ENCODE peak calls at places on chromosome 4, in four cellular contexts. Z is GM13977, L is natural killer cell, H is fibroblast of the aortic adventitia. C is an unnamed sample.

GRCh38 chr4:80104927-80105326 is 31.9 kb upstream of the ANTXR2 start:
- DNase-seq in Z (no peak), L (no peak), H (no peak), C (no peak)

GRCh38 chr4:38743866-38744265 is 38.9 kb downstream of the TLR10 start:
- DNase-seq in Z (no peak), L (no peak), H (no peak), C (no peak)

GRCh38 chr4:33914386-33914785 is 2329.9 kb downstream of the ARAP2 start:
- DNase-seq in Z (no peak), L (no peak), H (no peak), C (no peak)

GRCh38 chr4:186698525-186698924 is 25.1 kb downstream of the FAT1 start:
- DNase-seq in Z (no peak), L (no peak), H (no peak), C (no peak)

GRCh38 chr4:78742300-78742699 is 33.9 kb upstream of the BMP2K start:
- DNase-seq in Z (no peak), L (no peak), H (no peak), C (no peak)

GRCh38 chr4:4613641-4614286 is 71.9 kb upstream of the STX18 start:
- DNase-seq in Z (no peak), L (no peak), H (no peak), C (no peak)

GRCh38 chr4:170047774-170048354 is 21.7 kb upstream of the MFAP3L start:
- DNase-seq in Z (peak; percentile 42), L (peak; percentile 31), H (peak; percentile 86), C (peak; percentile 27)

GRCh38 chr4:102819588-102820365 is 7.6 kb downstream of the UBE2D3 start:
- DNase-seq in Z (no peak), L (no peak), H (no peak), C (no peak)

GRCh38 chr4:186240848-186241491 is 13.7 kb downstream of the KLKB1 start:
- DNase-seq in Z (no peak), L (no peak), H (no peak), C (no peak)

GRCh38 chr4:169330095-169330494 is 59.3 kb upstream of the SH3RF1 start:
- DNase-seq in Z (no peak), L (no peak), H (no peak), C (no peak)

GRCh38 chr4:165326831-165327210 is 648 bp upstream of the MSMO1 start:
- DNase-seq in Z (peak; percentile 35), L (no peak), H (no peak), C (no peak)

GRCh38 chr4:25065451-25065850 is 34.7 kb upstream of the LGI2 start:
- DNase-seq in Z (no peak), L (no peak), H (no peak), C (no peak)

GRCh38 chr4:174669278-174669677 is 147.0 kb upstream of the HPGD start:
- DNase-seq in Z (no peak), L (no peak), H (peak; percentile 86), C (no peak)

GRCh38 chr4:110860901-110861300 is 238.0 kb upstream of the PITX2 start:
- DNase-seq in Z (no peak), L (no peak), H (no peak), C (no peak)

GRCh38 chr4:152073738-152074137 is 312.9 kb upstream of the GATB start:
- DNase-seq in Z (no peak), L (no peak), H (peak; percentile 20), C (no peak)

GRCh38 chr4:89356086-89356485 is 48.5 kb upstream of the GPRIN3 start:
- DNase-seq in Z (no peak), L (no peak), H (no peak), C (no peak)

GRCh38 chr4:19024047-19024446 is 1002.5 kb upstream of the LCORL start:
- DNase-seq in Z (no peak), L (no peak), H (no peak), C (no peak)

GRCh38 chr4:8108991-8109390 is 49.6 kb downstream of the ABLIM2 start:
- DNase-seq in Z (no peak), L (no peak), H (no peak), C (no peak)

GRCh38 chr4:80419946-80420345 is 84.4 kb downstream of the CFAP299 start:
- DNase-seq in Z (no peak), L (no peak), H (no peak), C (no peak)

GRCh38 chr4:75995727-75996126 is 5.0 kb upstream of the SDAD1 start:
- DNase-seq in Z (peak; percentile 34), L (no peak), H (peak; percentile 79), C (no peak)

GRCh38 chr4:15420642-15421041 is 7.2 kb upstream of the C1QTNF7 start:
- DNase-seq in Z (no peak), L (no peak), H (peak; percentile 58), C (no peak)

GRCh38 chr4:180560896-180561295 is 1682.3 kb upstream of the TENM3 start:
- DNase-seq in Z (no peak), L (no peak), H (no peak), C (no peak)

GRCh38 chr4:140150636-140150885 is 3.4 kb downstream of the MAML3 start:
- DNase-seq in Z (no peak), L (no peak), H (no peak), C (no peak)

GRCh38 chr4:156322592-156322991 is 368.9 kb upstream of the CTSO start:
- DNase-seq in Z (no peak), L (no peak), H (peak; percentile 75), C (no peak)

GRCh38 chr4:157804986-157805385 is 367.8 kb downstream of the GASK1B start:
- DNase-seq in Z (no peak), L (no peak), H (no peak), C (no peak)
- TF ChIP-seq CTCF in Z (no peak), L (no peak), H (no peak), C (peak; percentile 57)

GRCh38 chr4:112517911-112518310 is 1.9 kb upstream of the NEUROG2 start:
- DNase-seq in Z (peak; percentile 58), L (no peak), H (no peak), C (no peak)

GRCh38 chr4:112518675-112519074 is 2.7 kb upstream of the NEUROG2 start:
- DNase-seq in Z (no peak), L (no peak), H (no peak), C (no peak)

GRCh38 chr4:112516076-112516385 is at the start of gene NEUROG2:
- DNase-seq in Z (no peak), L (no peak), H (no peak), C (no peak)

GRCh38 chr4:112516401-112517066 is 554 bp upstream of the NEUROG2 start:
- DNase-seq in Z (peak; percentile 86), L (no peak), H (no peak), C (peak; percentile 43)

GRCh38 chr4:112517067-112517588 is 1.1 kb upstream of the NEUROG2 start:
- DNase-seq in Z (peak; percentile 79), L (no peak), H (no peak), C (no peak)
- TF ChIP-seq CTCF in Z (peak; percentile 43), L (no peak), H (no peak), C (no peak)

GRCh38 chr4:17769406-17770174 is 11.8 kb downstream of the FAM184B start:
- DNase-seq in Z (no peak), L (no peak), H (no peak), C (no peak)
- TF ChIP-seq CTCF in Z (no peak), L (no peak), H (no peak), C (no peak)

DNA sequence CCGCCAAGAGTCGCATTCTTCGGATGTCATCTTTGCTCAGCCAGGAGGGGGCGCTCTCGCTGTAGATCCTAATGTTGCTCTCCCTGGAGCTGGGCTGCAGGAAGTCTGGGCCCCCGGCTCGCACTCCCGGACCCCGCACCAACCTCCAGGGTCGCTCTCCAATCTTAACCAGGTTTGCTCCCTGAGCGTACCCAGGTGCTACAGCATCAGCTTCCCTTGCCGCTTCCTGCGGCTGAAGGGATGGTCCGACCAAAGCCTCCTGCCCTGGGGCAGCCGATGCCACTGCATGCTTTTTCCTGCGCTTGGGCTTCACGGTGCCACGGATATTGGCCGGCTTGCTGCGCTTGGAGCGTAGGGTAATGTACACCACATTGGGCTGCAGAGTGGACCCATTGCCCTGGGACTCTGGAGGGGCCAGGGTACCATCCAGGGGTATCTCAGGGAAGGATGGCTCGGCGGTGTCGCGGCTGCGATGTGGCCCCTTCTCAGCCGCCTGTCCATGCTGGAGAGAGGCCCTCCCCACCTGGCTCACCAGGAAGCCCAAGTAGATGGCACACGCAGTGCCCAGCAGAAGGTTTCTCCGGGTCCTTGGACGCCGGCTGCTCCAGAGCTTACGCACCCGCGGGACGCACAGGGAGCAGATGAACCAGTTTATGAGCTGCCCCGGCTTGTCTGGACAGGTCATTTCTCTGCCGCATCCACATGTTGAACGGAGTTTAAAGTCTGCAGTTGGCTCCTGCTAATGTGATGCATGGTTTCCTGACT is 2.0 kb downstream of the GASK1B start:
- DNase-seq in Z (peak; percentile 34), L (no peak), H (no peak), C (no peak)
- TF ChIP-seq CTCF in Z (peak; percentile 63), L (no peak), H (peak; percentile 56), C (no peak)

C was measured in progenitor cell of endocrine pancreas.